ENCODE peak calls at places on chromosomes 3 and 15, in six cellular contexts. F is GM23338, S is AG04449, T is MM.1S, U is HL-60, Q is A549. R is an unnamed sample.

GRCh38 chr15:31397851-31398661 is 71.4 kb downstream of the KLF13 start:
- DNase-seq in U (no peak), S (no peak), F (peak), Q (no peak), T (no peak), R (no peak)

GRCh38 chr3:64385256-64385655 is 160.0 kb upstream of the PRICKLE2 start:
- DNase-seq in F (no peak), S (no peak), T (no peak), U (no peak), Q (no peak), R (no peak)

GRCh38 chr3:15768421-15769255 is 29.1 kb downstream of the ANKRD28 start:
- DNase-seq in U (peak), F (no peak), T (no peak), S (peak), Q (peak), R (no peak)

GRCh38 chr3:183434992-183435391 is 6.6 kb upstream of the MCF2L2 start:
- DNase-seq in F (peak), U (no peak), S (no peak), T (no peak), Q (no peak), R (no peak)

GRCh38 chr15:45635191-45635638 is 386 bp downstream of the SQOR start:
- DNase-seq in Q (peak), F (peak), U (no peak), S (no peak), T (peak), R (peak)

GRCh38 chr3:14368146-14368545 is 34.3 kb upstream of the SLC6A6 start:
- DNase-seq in F (no peak), T (no peak), S (no peak), Q (no peak), U (no peak), R (no peak)

GRCh38 chr3:100107227-100107626 is 7.1 kb downstream of the FILIP1L start:
- DNase-seq in U (no peak), F (no peak), S (no peak), T (no peak), Q (no peak), R (no peak)

GRCh38 chr3:194312743-194313281 is 38.3 kb downstream of the CPN2 start:
- DNase-seq in T (no peak), S (no peak), Q (no peak), U (no peak), F (peak), R (no peak)

GRCh38 chr3:87088366-87088983 is 97.5 kb upstream of the VGLL3 start:
- DNase-seq in T (no peak), Q (no peak), U (no peak), F (no peak), S (no peak), R (no peak)

GRCh38 chr3:97793415-97794019 is 28.3 kb upstream of the CRYBG3 start:
- DNase-seq in F (peak), S (peak), T (peak), U (no peak), Q (peak), R (peak)

GRCh38 chr3:52036829-52037228 is 19.5 kb downstream of the DUSP7 start:
- DNase-seq in F (peak), U (no peak), Q (no peak), T (no peak), S (no peak), R (no peak)

GRCh38 chr3:55164876-55165275 is 237.0 kb upstream of the LRTM1 start:
- DNase-seq in F (no peak), T (no peak), S (no peak), Q (no peak), U (no peak), R (no peak)

GRCh38 chr3:46406786-46407611 is at the start of the genes CCR5AS and CCRL2:
- DNase-seq in F (no peak), S (no peak), T (peak), U (peak), Q (no peak), R (no peak)

GRCh38 chr3:111582114-111582461 is 13.1 kb downstream of the ZBED2 start:
- DNase-seq in Q (peak), T (no peak), S (peak), F (no peak), U (no peak), R (no peak)

GRCh38 chr15:60044636-60045273 is 40.6 kb downstream of the FOXB1 start:
- DNase-seq in U (no peak), T (peak), F (peak), Q (no peak), S (no peak), R (no peak)

GRCh38 chr3:141391298-141392017 is 23.2 kb downstream of the ZBTB38 start:
- DNase-seq in T (peak), Q (no peak), F (no peak), S (no peak), U (no peak), R (no peak)

GRCh38 chr15:52651868-52652267 is 27.3 kb downstream of the ATOSA start:
- DNase-seq in U (no peak), S (peak), F (peak), T (peak), Q (peak), R (no peak)

GRCh38 chr3:50503504-50503903 is at the start of gene CACNA2D2:
- DNase-seq in Q (peak), T (peak), S (no peak), U (peak), F (peak), R (no peak)

GRCh38 chr3:134409041-134409440 is 34.8 kb upstream of the AMOTL2 start:
- DNase-seq in S (no peak), F (no peak), Q (no peak), U (no peak), T (no peak), R (no peak)

GRCh38 chr3:134406331-134407246 is 32.3 kb upstream of the AMOTL2 start:
- DNase-seq in F (peak), S (no peak), Q (no peak), U (no peak), T (no peak), R (no peak)

GRCh38 chr3:134404366-134404885 is 30.2 kb upstream of the AMOTL2 start:
- DNase-seq in U (no peak), S (no peak), Q (no peak), T (no peak), F (no peak), R (no peak)

GRCh38 chr3:134407247-134407640 is 33.0 kb upstream of the AMOTL2 start:
- DNase-seq in Q (no peak), S (no peak), U (no peak), T (no peak), F (peak), R (no peak)
- H3K4me3 ChIP-seq in Q (no peak), S (no peak), U (no peak), T (no peak), F (peak), R (no peak)

DNA sequence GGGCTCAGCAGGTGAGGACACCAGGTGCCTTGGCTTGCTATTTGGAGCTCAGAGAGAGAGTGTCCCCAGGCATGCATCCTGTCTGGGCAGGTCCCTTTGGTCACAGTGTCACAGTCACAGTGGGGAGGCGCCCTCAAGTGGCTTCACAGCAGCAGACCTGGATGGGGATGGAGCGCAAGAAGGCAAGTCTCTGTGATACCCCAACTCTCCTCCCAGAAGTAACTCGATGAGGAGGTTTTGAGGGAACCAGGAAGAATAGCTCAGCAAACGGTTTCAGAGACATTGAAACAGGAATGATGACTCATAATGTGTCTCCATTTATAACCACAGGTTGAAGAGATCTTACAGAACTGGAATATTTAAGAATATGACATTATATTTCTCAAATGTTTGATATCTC is 66.5 kb upstream of the SH3GL3 start:
- DNase-seq in U (no peak), F (peak), T (peak), Q (peak), S (no peak), R (peak)
- TF ChIP-seq CTCF in U (no peak), F (peak), T (peak), Q (peak), S (peak), R (peak)

DNA sequence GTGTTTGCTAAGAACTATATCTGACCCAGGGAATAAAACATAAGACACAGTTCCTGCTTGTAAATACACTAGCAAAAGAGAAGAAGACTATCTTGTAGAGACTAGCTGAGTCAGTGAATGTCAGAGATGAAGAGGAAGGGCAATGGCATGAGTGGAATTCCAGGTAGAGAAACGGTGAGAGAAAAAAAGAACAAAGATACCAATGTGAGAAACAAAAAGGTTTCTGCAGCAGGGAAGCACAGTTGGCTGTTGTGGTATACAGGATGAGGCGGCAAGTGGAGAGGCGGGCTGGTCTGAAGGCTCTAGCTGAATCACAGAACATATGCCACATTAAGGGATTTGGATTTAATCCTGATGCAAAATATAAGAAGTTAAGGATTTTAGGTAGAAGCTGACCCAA is 17.1 kb upstream of the TASOR start:
- DNase-seq in S (no peak), Q (no peak), T (no peak), F (peak), U (no peak), R (no peak)
- H3K4me3 ChIP-seq in S (no peak), Q (no peak), T (no peak), F (no peak), U (no peak), R (no peak)

GRCh38 chr3:105367406-105368213 is 901 bp downstream of the ALCAM start:
- DNase-seq in S (no peak), U (peak), T (peak), F (peak), Q (peak), R (peak)

GRCh38 chr3:105367063-105367405 is 325 bp downstream of the ALCAM start:
- DNase-seq in Q (peak), S (no peak), F (peak), T (peak), U (no peak), R (no peak)

GRCh38 chr3:105365171-105365535 is 1.6 kb upstream of the ALCAM start:
- DNase-seq in F (peak), U (no peak), S (no peak), Q (no peak), T (no peak), R (no peak)

GRCh38 chr3:105365536-105366301 is 990 bp upstream of the ALCAM start:
- DNase-seq in Q (peak), U (no peak), T (no peak), F (peak), S (no peak), R (no peak)

DNA sequence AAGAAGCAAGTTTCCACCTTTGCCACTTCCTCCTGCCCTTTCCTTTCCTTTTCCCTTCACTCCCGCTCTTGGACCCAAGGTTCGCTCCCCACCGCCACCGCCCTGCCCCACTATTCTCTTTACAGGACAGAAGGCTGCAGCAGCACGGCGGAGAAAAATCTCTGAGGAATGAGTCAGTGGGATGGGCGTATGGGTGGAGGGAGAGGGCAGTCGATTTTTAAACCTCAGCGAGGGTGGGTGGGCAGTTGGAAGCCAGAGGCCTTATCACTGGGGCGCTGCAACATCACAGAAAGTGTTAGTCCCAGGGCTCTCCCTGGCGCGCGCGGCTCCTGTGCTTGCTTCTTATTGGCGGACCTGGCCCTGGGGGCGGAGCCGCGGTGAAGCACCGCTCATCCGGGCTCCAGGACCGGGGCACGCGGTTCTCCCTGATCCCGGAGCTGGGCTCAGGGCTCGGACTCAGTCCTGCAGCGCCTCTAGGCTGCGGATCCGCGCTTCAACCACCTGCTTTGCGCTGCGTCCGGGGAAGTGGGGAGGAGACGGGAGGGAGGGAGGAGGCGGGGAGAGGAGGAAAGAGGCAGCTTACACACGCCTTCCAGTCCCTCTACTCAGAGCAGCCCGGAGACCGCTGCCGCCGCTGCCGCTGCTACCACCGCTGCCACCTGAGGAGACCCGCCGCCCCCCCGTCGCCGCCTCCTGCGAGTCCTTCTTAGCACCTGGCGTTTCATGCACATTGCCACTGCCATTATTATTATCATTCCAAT is at the start of gene ALCAM:
- DNase-seq in T (peak), S (peak), F (peak), Q (peak), U (peak), R (peak)
- TF ChIP-seq CTCF in T (peak), S (peak), F (peak), Q (peak), U (peak), R (peak)

DNA sequence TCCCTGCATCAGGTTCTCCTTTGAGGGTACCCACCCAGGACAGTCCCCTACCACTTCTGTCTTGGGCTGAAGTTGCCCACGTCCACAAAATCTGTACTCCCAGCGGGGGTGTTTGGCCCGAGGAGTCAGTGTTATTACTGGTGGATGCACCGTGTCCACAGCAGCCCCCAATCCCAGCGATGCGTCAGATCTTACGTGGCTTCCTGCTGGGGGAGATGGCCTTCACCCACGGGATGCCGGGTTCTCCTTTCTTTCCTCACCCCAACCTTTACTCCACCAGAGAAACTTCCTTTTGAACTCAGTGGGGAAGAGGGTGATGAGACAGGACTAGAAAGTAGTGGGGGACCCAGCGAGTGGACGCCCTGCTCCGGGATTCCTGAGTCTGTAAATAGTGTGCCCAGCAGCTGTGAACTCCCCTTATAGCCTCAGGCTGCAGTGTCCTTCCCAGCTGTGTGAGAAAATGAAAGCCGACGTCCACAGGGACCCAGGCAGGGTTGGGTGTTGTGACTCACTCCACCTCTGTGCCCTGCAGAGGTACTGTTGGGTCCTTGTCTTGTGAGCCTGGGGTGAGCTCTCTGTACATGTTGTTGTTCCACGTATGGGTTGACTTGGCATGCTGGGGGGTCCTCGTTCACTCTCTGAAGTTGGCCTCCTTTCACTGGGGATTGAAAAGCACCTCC is 31.5 kb downstream of the CRTAP start:
- DNase-seq in F (no peak), U (no peak), T (no peak), S (no peak), Q (no peak), R (no peak)
- H3K4me3 ChIP-seq in F (no peak), U (no peak), T (no peak), S (no peak), Q (no peak), R (no peak)

R was measured in GM12864.